ENCODE peak calls at places on chromosomes 2 and 18, in five cellular contexts. One of them, this sample, is unnamed.

GRCh38 chr2:227016894-227017293 is 147.1 kb downstream of the COL4A4 start:
- DNase-seq in EL: peak
- DNase-seq in B cell: no peak
- DNase-seq in mammary epithelial cell: peak
- DNase-seq in spleen: no peak
- DNase-seq in this sample: no peak

GRCh38 chr2:60553992-60554648 is 666 bp upstream of the BCL11A start:
- DNase-seq in B cell: peak
- DNase-seq in mammary epithelial cell: peak
- DNase-seq in spleen: peak
- DNase-seq in EL: no peak
- DNase-seq in this sample: no peak

GRCh38 chr2:81545626-81546025 is 1241.1 kb upstream of the LRRTM1 start:
- DNase-seq in B cell: no peak
- DNase-seq in EL: no peak
- DNase-seq in spleen: no peak
- DNase-seq in mammary epithelial cell: no peak
- DNase-seq in this sample: no peak

GRCh38 chr18:70372450-70373061 is 83.7 kb downstream of the SOCS6 start:
- DNase-seq in B cell: no peak
- DNase-seq in spleen: no peak
- DNase-seq in EL: no peak
- DNase-seq in mammary epithelial cell: no peak
- DNase-seq in this sample: no peak

GRCh38 chr18:21100141-21100540 is 11.5 kb downstream of the ROCK1 start:
- DNase-seq in B cell: no peak
- DNase-seq in mammary epithelial cell: no peak
- DNase-seq in spleen: no peak
- DNase-seq in EL: peak
- DNase-seq in this sample: no peak

GRCh38 chr2:229888031-229888430 is 33.8 kb downstream of the TRIP12 start:
- DNase-seq in spleen: no peak
- DNase-seq in B cell: no peak
- DNase-seq in EL: no peak
- DNase-seq in mammary epithelial cell: peak
- DNase-seq in this sample: no peak

GRCh38 chr2:102367331-102367971 is 11.9 kb downstream of the IL18R1 start:
- DNase-seq in spleen: no peak
- DNase-seq in mammary epithelial cell: no peak
- DNase-seq in B cell: no peak
- DNase-seq in EL: no peak
- DNase-seq in this sample: no peak

GRCh38 chr2:66570471-66570870 is 135.5 kb downstream of the MEIS1 start:
- DNase-seq in EL: no peak
- DNase-seq in mammary epithelial cell: no peak
- DNase-seq in B cell: no peak
- DNase-seq in spleen: no peak
- DNase-seq in this sample: no peak

GRCh38 chr18:63511285-63511684 is 30.9 kb upstream of the SERPINB12 start:
- DNase-seq in spleen: no peak
- DNase-seq in mammary epithelial cell: no peak
- DNase-seq in EL: peak
- DNase-seq in B cell: peak
- DNase-seq in this sample: no peak

GRCh38 chr2:108612153-108612513 is 77.9 kb downstream of the LIMS1 start:
- DNase-seq in mammary epithelial cell: peak
- DNase-seq in B cell: peak
- DNase-seq in spleen: no peak
- DNase-seq in EL: peak
- DNase-seq in this sample: no peak

GRCh38 chr18:67770520-67770919 is 254.0 kb upstream of the DSEL start:
- DNase-seq in EL: no peak
- DNase-seq in B cell: no peak
- DNase-seq in spleen: no peak
- DNase-seq in mammary epithelial cell: no peak
- DNase-seq in this sample: no peak

GRCh38 chr2:172540421-172540820 is 15.5 kb upstream of the PDK1 start:
- DNase-seq in spleen: no peak
- DNase-seq in EL: peak
- DNase-seq in B cell: no peak
- DNase-seq in mammary epithelial cell: no peak
- DNase-seq in this sample: no peak

GRCh38 chr2:201118957-201119848 is 3.2 kb downstream of the CFLAR start:
- DNase-seq in EL: peak
- DNase-seq in spleen: no peak
- DNase-seq in B cell: no peak
- DNase-seq in mammary epithelial cell: no peak
- DNase-seq in this sample: no peak

GRCh38 chr18:3952031-3952430 is 502.1 kb downstream of the TGIF1 start:
- DNase-seq in mammary epithelial cell: no peak
- DNase-seq in EL: no peak
- DNase-seq in B cell: no peak
- DNase-seq in spleen: no peak
- DNase-seq in this sample: no peak

GRCh38 chr2:237157551-237158102 is 71.9 kb downstream of the COPS8 start:
- DNase-seq in EL: no peak
- DNase-seq in mammary epithelial cell: no peak
- DNase-seq in spleen: no peak
- DNase-seq in B cell: no peak
- DNase-seq in this sample: no peak

GRCh38 chr2:121902171-121902591 is 146.7 kb downstream of the TSN start:
- DNase-seq in spleen: no peak
- DNase-seq in B cell: no peak
- DNase-seq in EL: no peak
- DNase-seq in mammary epithelial cell: no peak
- DNase-seq in this sample: no peak

GRCh38 chr18:75223687-75224347 is 13.2 kb downstream of the TSHZ1 start:
- DNase-seq in B cell: no peak
- DNase-seq in EL: peak
- DNase-seq in mammary epithelial cell: no peak
- DNase-seq in spleen: no peak
- DNase-seq in this sample: no peak

GRCh38 chr2:66440011-66440542 is 5.2 kb downstream of the MEIS1 start:
- DNase-seq in mammary epithelial cell: no peak
- DNase-seq in B cell: no peak
- DNase-seq in spleen: peak
- DNase-seq in EL: peak
- DNase-seq in this sample: peak

GRCh38 chr2:24919100-24919976 is 699 bp downstream of the ADCY3 start:
- DNase-seq in mammary epithelial cell: peak
- DNase-seq in EL: peak
- DNase-seq in B cell: peak
- DNase-seq in spleen: peak
- DNase-seq in this sample: no peak

GRCh38 chr18:32511147-32511546 is 40.5 kb upstream of the GAREM1 start:
- DNase-seq in B cell: no peak
- DNase-seq in spleen: no peak
- DNase-seq in EL: no peak
- DNase-seq in mammary epithelial cell: no peak
- DNase-seq in this sample: no peak

GRCh38 chr18:59621027-59621426 is 76.2 kb downstream of the CCBE1 start:
- DNase-seq in mammary epithelial cell: peak
- DNase-seq in B cell: no peak
- DNase-seq in spleen: no peak
- DNase-seq in EL: peak
- DNase-seq in this sample: no peak

GRCh38 chr2:69031466-69031865 is 18.5 kb downstream of the ANTXR1 start:
- DNase-seq in EL: no peak
- DNase-seq in spleen: no peak
- DNase-seq in mammary epithelial cell: no peak
- DNase-seq in B cell: no peak
- DNase-seq in this sample: no peak

GRCh38 chr18:59988098-59988706 is 88.4 kb downstream of the PMAIP1 start:
- DNase-seq in B cell: peak
- DNase-seq in mammary epithelial cell: no peak
- DNase-seq in EL: peak
- DNase-seq in spleen: no peak
- DNase-seq in this sample: no peak

GRCh38 chr2:122414911-122415310 is 659.5 kb downstream of the TSN start:
- DNase-seq in B cell: no peak
- DNase-seq in spleen: no peak
- DNase-seq in EL: no peak
- DNase-seq in mammary epithelial cell: peak
- DNase-seq in this sample: no peak

GRCh38 chr2:176461098-176461497 is 191.9 kb downstream of the MTX2 start:
- DNase-seq in spleen: no peak
- DNase-seq in mammary epithelial cell: no peak
- DNase-seq in B cell: no peak
- DNase-seq in EL: peak
- DNase-seq in this sample: peak

GRCh38 chr18:77068321-77068841 is 64.2 kb downstream of the MBP start:
- DNase-seq in spleen: peak
- DNase-seq in mammary epithelial cell: peak
- DNase-seq in EL: peak
- DNase-seq in B cell: peak
- DNase-seq in this sample: no peak

GRCh38 chr18:74478876-74479275 is 17.3 kb upstream of the CNDP2 start:
- DNase-seq in B cell: no peak
- DNase-seq in spleen: no peak
- DNase-seq in EL: no peak
- DNase-seq in mammary epithelial cell: peak
- DNase-seq in this sample: no peak

GRCh38 chr18:75202976-75203375 is 6.0 kb downstream of the PTGR3 start:
- DNase-seq in spleen: no peak
- DNase-seq in B cell: no peak
- DNase-seq in mammary epithelial cell: no peak
- DNase-seq in EL: peak
- DNase-seq in this sample: no peak

GRCh38 chr2:26735096-26735495 is 29.0 kb upstream of the SLC35F6 start:
- DNase-seq in EL: peak
- DNase-seq in mammary epithelial cell: peak
- DNase-seq in B cell: no peak
- DNase-seq in spleen: peak
- DNase-seq in this sample: no peak

GRCh38 chr2:120599064-120599463 is 136.6 kb upstream of the GLI2 start:
- DNase-seq in mammary epithelial cell: no peak
- DNase-seq in EL: no peak
- DNase-seq in B cell: no peak
- DNase-seq in spleen: peak
- DNase-seq in this sample: no peak

GRCh38 chr2:60974652-60975051 is 42.9 kb upstream of the PEX13 start:
- DNase-seq in spleen: no peak
- DNase-seq in mammary epithelial cell: no peak
- DNase-seq in B cell: no peak
- DNase-seq in EL: no peak
- DNase-seq in this sample: no peak

GRCh38 chr18:76847926-76848325 is 25.6 kb downstream of the ZNF236 start:
- DNase-seq in mammary epithelial cell: no peak
- DNase-seq in EL: no peak
- DNase-seq in spleen: no peak
- DNase-seq in B cell: no peak
- DNase-seq in this sample: no peak

GRCh38 chr2:46696966-46697829 is 217.8 kb downstream of the TMEM247 start:
- DNase-seq in EL: no peak
- DNase-seq in spleen: no peak
- DNase-seq in B cell: no peak
- DNase-seq in mammary epithelial cell: no peak
- DNase-seq in this sample: no peak

GRCh38 chr2:172404824-172405223 is 22.6 kb upstream of the ITGA6 start:
- DNase-seq in spleen: no peak
- DNase-seq in EL: peak
- DNase-seq in mammary epithelial cell: peak
- DNase-seq in B cell: no peak
- DNase-seq in this sample: no peak

GRCh38 chr18:13202571-13202970 is 16.0 kb upstream of the LDLRAD4 start:
- DNase-seq in spleen: no peak
- DNase-seq in mammary epithelial cell: no peak
- DNase-seq in B cell: no peak
- DNase-seq in EL: no peak
- DNase-seq in this sample: no peak

GRCh38 chr2:112834379-112835014 is 2.1 kb downstream of the IL1B start:
- DNase-seq in B cell: no peak
- DNase-seq in spleen: no peak
- DNase-seq in EL: peak
- DNase-seq in mammary epithelial cell: no peak
- DNase-seq in this sample: no peak

GRCh38 chr2:10331702-10332401 is 29.1 kb downstream of the HPCAL1 start:
- DNase-seq in B cell: peak
- DNase-seq in EL: no peak
- DNase-seq in mammary epithelial cell: no peak
- DNase-seq in spleen: peak
- DNase-seq in this sample: no peak

GRCh38 chr2:97718051-97718882 is 4.9 kb downstream of the ZAP70 start:
- DNase-seq in EL: no peak
- DNase-seq in B cell: peak
- DNase-seq in spleen: peak
- DNase-seq in mammary epithelial cell: no peak
- DNase-seq in this sample: peak

GRCh38 chr2:96148410-96149217 is 3.4 kb upstream of the DUSP2 start:
- DNase-seq in mammary epithelial cell: peak
- DNase-seq in EL: peak
- DNase-seq in spleen: peak
- DNase-seq in B cell: peak
- DNase-seq in this sample: peak